ENCODE peak calls at places on chromosomes 2 and 18, in seven cellular contexts. P is LoVo; G is fibroblast of the conjunctiva; D is DMS153; K is CD8-positive, alpha-beta memory T cell; A is SK-N-SH; E is AG08395. M is an unnamed sample.

GRCh38 chr2:101699191-101699938 is 1.9 kb downstream of the MAP4K4 start:
- DNase-seq in G (no peak), P (no peak), A (no peak), D (no peak), E (no peak), K (no peak), M (peak; percentile 28)

GRCh38 chr2:239916205-239917127 is 108.7 kb downstream of the NDUFA10 start:
- DNase-seq in D (no peak), G (no peak), E (no peak), P (peak; percentile 19), A (no peak), K (no peak), M (no peak)

GRCh38 chr2:1750935-1751767 is 6.8 kb upstream of the PXDN start:
- DNase-seq in E (peak; percentile 83), A (peak; percentile 91), K (no peak), D (peak; percentile 60), P (peak; percentile 50), G (peak; percentile 75), M (peak; percentile 31)

GRCh38 chr18:50982802-50983179 is 15.0 kb downstream of the ELAC1 start:
- DNase-seq in P (no peak), G (no peak), K (no peak), E (no peak), D (no peak), A (no peak), M (no peak)

GRCh38 chr2:19899853-19900525 is 1.8 kb downstream of the TTC32 start:
- DNase-seq in G (no peak), K (no peak), P (peak; percentile 8), A (no peak), E (no peak), D (no peak), M (no peak)

GRCh38 chr2:28713582-28714292 is 37.9 kb upstream of the PPP1CB start:
- DNase-seq in E (peak; percentile 52), A (no peak), K (no peak), D (no peak), P (no peak), G (no peak), M (no peak)

GRCh38 chr2:12126325-12126724 is 379.9 kb downstream of the LPIN1 start:
- DNase-seq in P (no peak), E (no peak), D (no peak), A (no peak), G (no peak), K (no peak), M (no peak)

GRCh38 chr2:199160081-199160480 is 297.7 kb downstream of the SATB2 start:
- DNase-seq in P (no peak), G (no peak), A (no peak), D (no peak), K (no peak), E (peak; percentile 4), M (no peak)

GRCh38 chr18:8389391-8390340 is 219.6 kb upstream of the RAB12 start:
- DNase-seq in P (no peak), A (peak; percentile 72), D (no peak), G (peak; percentile 76), K (no peak), E (peak; percentile 79), M (peak; percentile 47)

GRCh38 chr2:71530246-71530986 is 77.1 kb downstream of the DYSF start:
- DNase-seq in G (peak; percentile 16), P (peak; percentile 40), A (peak; percentile 83), K (no peak), D (no peak), E (peak; percentile 67), M (peak; percentile 24)

GRCh38 chr2:55490554-55490953 is 29.0 kb upstream of the CFAP36 start:
- DNase-seq in K (no peak), A (no peak), D (no peak), E (peak; percentile 53), G (peak; percentile 64), P (peak; percentile 24), M (no peak)

GRCh38 chr18:25921677-25922421 is 168.6 kb downstream of the SS18 start:
- DNase-seq in P (peak; percentile 8), G (no peak), E (peak; percentile 14), A (peak; percentile 20), D (no peak), K (peak; percentile 1), M (peak; percentile 55)

GRCh38 chr18:48563027-48563426 is 24.2 kb downstream of the CTIF start:
- DNase-seq in K (no peak), G (no peak), P (no peak), E (peak; percentile 87), D (no peak), A (no peak), M (no peak)

GRCh38 chr2:157784823-157785175 is 91.3 kb downstream of the ACVR1 start:
- DNase-seq in P (no peak), D (no peak), G (no peak), E (no peak), K (no peak), A (no peak), M (no peak)

GRCh38 chr18:621181-621580 is 24.4 kb downstream of the CLUL1 start:
- DNase-seq in P (no peak), D (no peak), G (peak; percentile 5), A (no peak), K (no peak), E (peak; percentile 81), M (no peak)

GRCh38 chr2:124995185-124995912 is 970.3 kb downstream of the CNTNAP5 start:
- DNase-seq in G (no peak), A (no peak), P (no peak), D (no peak), E (no peak), K (no peak), M (no peak)

GRCh38 chr2:2769481-2770431 is 438.7 kb upstream of the MYT1L start:
- DNase-seq in G (no peak), D (peak; percentile 16), A (peak; percentile 64), K (no peak), E (no peak), P (no peak), M (no peak)

GRCh38 chr2:11377915-11378649 is 33.6 kb upstream of the ROCK2 start:
- DNase-seq in K (no peak), P (no peak), A (no peak), G (no peak), D (no peak), E (no peak), M (no peak)

GRCh38 chr2:64581777-64582539 is 57.8 kb downstream of the AFTPH start:
- DNase-seq in P (no peak), D (no peak), G (no peak), E (no peak), K (no peak), A (no peak), M (no peak)

GRCh38 chr2:162317910-162318279 is 589 bp downstream of the IFIH1 start:
- DNase-seq in E (peak; percentile 21), K (peak; percentile 22), D (no peak), A (no peak), P (peak; percentile 43), G (no peak), M (peak; percentile 26)

GRCh38 chr2:138507267-138507666 is 5.7 kb downstream of the SPOPL start:
- DNase-seq in D (peak; percentile 66), G (no peak), A (no peak), P (no peak), K (no peak), E (no peak), M (no peak)

GRCh38 chr2:229879551-229879950 is 42.3 kb downstream of the TRIP12 start:
- DNase-seq in D (no peak), A (no peak), G (no peak), E (no peak), P (no peak), K (no peak), M (no peak)

GRCh38 chr18:46264255-46264654 is 160.1 kb downstream of the HAUS1 start:
- DNase-seq in E (no peak), D (no peak), G (no peak), A (no peak), K (no peak), P (no peak), M (no peak)

GRCh38 chr2:238719641-238720040 is 128.2 kb upstream of the TWIST2 start:
- DNase-seq in K (no peak), G (no peak), D (no peak), A (no peak), E (no peak), P (no peak), M (no peak)

GRCh38 chr2:160657206-160657605 is 163.6 kb upstream of the RBMS1 start:
- DNase-seq in D (no peak), P (no peak), K (no peak), G (peak; percentile 52), E (no peak), A (no peak), M (no peak)

GRCh38 chr2:157874278-157874825 is 1.8 kb downstream of the ACVR1 start:
- DNase-seq in G (no peak), D (no peak), A (peak; percentile 26), P (no peak), K (no peak), E (no peak), M (no peak)

GRCh38 chr2:198066597-198066996 is 262.2 kb downstream of the PLCL1 start:
- DNase-seq in A (no peak), P (no peak), K (no peak), G (no peak), E (no peak), D (no peak), M (no peak)

GRCh38 chr2:46364797-46365457 is 67.7 kb downstream of the EPAS1 start:
- DNase-seq in K (no peak), G (peak; percentile 49), D (peak; percentile 24), A (peak; percentile 80), P (peak; percentile 55), E (peak; percentile 64), M (peak; percentile 62)

GRCh38 chr2:45119855-45120254 is 110.6 kb upstream of the SIX2 start:
- DNase-seq in K (no peak), D (no peak), P (peak; percentile 18), E (peak; percentile 77), A (no peak), G (no peak), M (no peak)

GRCh38 chr2:39107156-39107555 is 13.7 kb downstream of the SOS1 start:
- DNase-seq in E (peak; percentile 19), D (peak; percentile 76), K (no peak), A (peak; percentile 83), P (no peak), G (no peak), M (no peak)

M was measured in activated CD4-positive, alpha-beta T cell treated with anti-CD3 and anti-CD28 coated beads, Interleukin-2, amount 10 ng/mL, durations not matched to agents 7 days and 5 days.